ENCODE peak calls at places on chromosomes 13 and 19, in four cellular contexts. One of them, this sample, is unnamed.

GRCh38 chr13:113297370-113297871 is 382 bp downstream of the LAMP1 start:
- DNase-seq in mammary epithelial cell: peak; percentile 49
- DNase-seq in gastrocnemius medialis: no peak
- DNase-seq in breast epithelium: peak; percentile 26
- DNase-seq in this sample: no peak

GRCh38 chr13:88031980-88032562 is 360.9 kb downstream of the SLITRK5 start:
- DNase-seq in mammary epithelial cell: peak; percentile 0
- DNase-seq in gastrocnemius medialis: no peak
- DNase-seq in breast epithelium: no peak
- DNase-seq in this sample: peak; percentile 66

GRCh38 chr19:2986951-2987491 is 9.7 kb downstream of the TLE6 start:
- DNase-seq in mammary epithelial cell: no peak
- DNase-seq in gastrocnemius medialis: no peak
- DNase-seq in breast epithelium: no peak
- DNase-seq in this sample: no peak

GRCh38 chr13:112696869-112697465 is 7.1 kb downstream of the ATP11A start:
- DNase-seq in mammary epithelial cell: no peak
- DNase-seq in gastrocnemius medialis: no peak
- DNase-seq in breast epithelium: no peak
- DNase-seq in this sample: no peak

GRCh38 chr13:106536244-106537034 is 977 bp upstream of the EFNB2 start:
- DNase-seq in mammary epithelial cell: peak; percentile 73
- DNase-seq in gastrocnemius medialis: peak; percentile 72
- DNase-seq in breast epithelium: peak; percentile 67
- DNase-seq in this sample: no peak

GRCh38 chr19:2533686-2534085 is 57.8 kb downstream of the GADD45B start:
- DNase-seq in mammary epithelial cell: no peak
- DNase-seq in gastrocnemius medialis: no peak
- DNase-seq in breast epithelium: no peak
- DNase-seq in this sample: no peak

GRCh38 chr13:80338781-80339577 is 1.9 kb downstream of the SPRY2 start:
- DNase-seq in mammary epithelial cell: peak; percentile 71
- DNase-seq in gastrocnemius medialis: peak; percentile 79
- DNase-seq in breast epithelium: peak; percentile 79
- DNase-seq in this sample: no peak

GRCh38 chr13:48493851-48494250 is 39.0 kb downstream of the RCBTB2 start:
- DNase-seq in mammary epithelial cell: peak; percentile 81
- DNase-seq in gastrocnemius medialis: no peak
- DNase-seq in breast epithelium: no peak
- DNase-seq in this sample: no peak

GRCh38 chr13:112692104-112692503 is 2.3 kb downstream of the ATP11A start:
- DNase-seq in mammary epithelial cell: no peak
- DNase-seq in gastrocnemius medialis: no peak
- DNase-seq in breast epithelium: no peak
- DNase-seq in this sample: no peak

GRCh38 chr19:1169921-1170885 is 3.9 kb downstream of the SBNO2 start:
- DNase-seq in mammary epithelial cell: peak; percentile 79
- DNase-seq in gastrocnemius medialis: no peak
- DNase-seq in breast epithelium: peak; percentile 76
- DNase-seq in this sample: peak; percentile 51

GRCh38 chr19:42088471-42089190 is 12.7 kb downstream of the ZNF574 start:
- DNase-seq in mammary epithelial cell: peak; percentile 36
- DNase-seq in gastrocnemius medialis: no peak
- DNase-seq in breast epithelium: no peak
- DNase-seq in this sample: peak; percentile 48

GRCh38 chr13:24215732-24216131 is 55.2 kb downstream of the SPATA13 start:
- DNase-seq in mammary epithelial cell: no peak
- DNase-seq in gastrocnemius medialis: no peak
- DNase-seq in breast epithelium: peak; percentile 60
- DNase-seq in this sample: no peak

GRCh38 chr13:97004096-97004876 is 10.0 kb upstream of the OXGR1 start:
- DNase-seq in mammary epithelial cell: no peak
- DNase-seq in gastrocnemius medialis: no peak
- DNase-seq in breast epithelium: no peak
- DNase-seq in this sample: peak; percentile 58

GRCh38 chr13:78299832-78300623 is 303.3 kb downstream of the POU4F1 start:
- DNase-seq in mammary epithelial cell: no peak
- DNase-seq in gastrocnemius medialis: no peak
- DNase-seq in breast epithelium: no peak
- DNase-seq in this sample: no peak

GRCh38 chr19:39430675-39431593 is 4.8 kb downstream of the RPS16 start:
- DNase-seq in mammary epithelial cell: peak; percentile 39
- DNase-seq in gastrocnemius medialis: no peak
- DNase-seq in breast epithelium: no peak
- DNase-seq in this sample: peak; percentile 53

GRCh38 chr19:1826557-1827521 is 14.8 kb upstream of the ATP8B3 start:
- DNase-seq in mammary epithelial cell: no peak
- DNase-seq in gastrocnemius medialis: no peak
- DNase-seq in breast epithelium: no peak
- DNase-seq in this sample: no peak

GRCh38 chr13:40983725-40984669 is 35.1 kb downstream of the ELF1 start:
- DNase-seq in mammary epithelial cell: no peak
- DNase-seq in gastrocnemius medialis: no peak
- DNase-seq in breast epithelium: no peak
- DNase-seq in this sample: no peak

GRCh38 chr19:33298146-33298911 is 4.0 kb downstream of the CEBPA start:
- DNase-seq in mammary epithelial cell: peak; percentile 80
- DNase-seq in gastrocnemius medialis: no peak
- DNase-seq in breast epithelium: peak; percentile 81
- DNase-seq in this sample: peak; percentile 77
- H3K27me3 ChIP-seq in mammary epithelial cell: peaks cover 10% of the 10 kb centered on the region
- H3K27me3 ChIP-seq in gastrocnemius medialis: no peaks in the 10 kb centered on the region
- H3K27me3 ChIP-seq in breast epithelium: no peaks in the 10 kb centered on the region
- H3K27me3 ChIP-seq in this sample: peaks cover 37% of the 10 kb centered on the region

GRCh38 chr19:5057860-5058259 is 88.9 kb downstream of the KDM4B start:
- DNase-seq in mammary epithelial cell: peak; percentile 12
- DNase-seq in gastrocnemius medialis: no peak
- DNase-seq in breast epithelium: no peak
- DNase-seq in this sample: no peak
- H3K27ac ChIP-seq in mammary epithelial cell: no peak overlapping the region
- H3K27ac ChIP-seq in gastrocnemius medialis: no peak overlapping the region
- H3K27ac ChIP-seq in breast epithelium: no peak overlapping the region
- H3K27ac ChIP-seq in this sample: no peak overlapping the region

DNA sequence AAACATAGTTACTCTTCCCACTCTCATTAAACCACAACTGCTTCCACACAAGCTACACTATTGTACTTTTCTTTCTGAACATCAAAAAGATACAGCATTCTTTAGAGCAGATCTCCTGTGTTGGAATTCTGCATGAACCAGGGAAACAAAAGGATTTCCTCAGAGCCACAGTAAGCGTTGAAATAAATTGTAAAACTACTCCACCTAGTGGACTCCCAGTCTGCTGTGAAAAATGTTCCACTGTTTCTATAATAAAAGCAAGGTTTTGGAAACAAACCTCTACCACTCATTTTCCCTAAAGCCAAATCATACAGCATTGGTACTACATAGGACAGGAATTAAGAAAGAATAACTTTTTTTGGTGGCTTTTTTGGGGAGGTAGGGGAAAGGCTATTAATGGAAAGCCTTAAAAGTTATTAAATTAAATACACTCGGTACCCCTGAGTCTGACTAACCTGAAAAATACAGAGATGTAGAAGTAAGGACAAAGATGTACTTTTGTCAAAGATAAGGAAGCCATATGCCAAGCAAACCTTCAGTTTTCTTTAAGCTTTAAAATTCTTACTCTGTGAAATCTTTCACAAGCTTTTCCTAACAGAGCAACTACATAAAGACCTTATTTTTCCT is 19.3 kb downstream of the NUFIP1 start:
- DNase-seq in mammary epithelial cell: peak; percentile 28
- DNase-seq in gastrocnemius medialis: no peak
- DNase-seq in breast epithelium: no peak
- DNase-seq in this sample: peak; percentile 32
- TF ChIP-seq CTCF in mammary epithelial cell: peak; percentile 72
- TF ChIP-seq CTCF in gastrocnemius medialis: peak; percentile 84
- TF ChIP-seq CTCF in breast epithelium: peak; percentile 82
- TF ChIP-seq CTCF in this sample: peak; percentile 89

GRCh38 chr19:10516671-10517286 is 468 bp downstream of the S1PR5 start:
- DNase-seq in mammary epithelial cell: peak; percentile 50
- DNase-seq in gastrocnemius medialis: no peak
- DNase-seq in breast epithelium: no peak
- DNase-seq in this sample: no peak
- H3K27me3 ChIP-seq in mammary epithelial cell: no peaks in the 10 kb centered on the region
- H3K27me3 ChIP-seq in gastrocnemius medialis: peaks cover 69% of the 10 kb centered on the region
- H3K27me3 ChIP-seq in breast epithelium: peaks cover 20% of the 10 kb centered on the region
- H3K27me3 ChIP-seq in this sample: no peaks in the 10 kb centered on the region

GRCh38 chr19:18847516-18848463 is 16.0 kb downstream of the UPF1 start:
- DNase-seq in mammary epithelial cell: no peak
- DNase-seq in gastrocnemius medialis: no peak
- DNase-seq in breast epithelium: no peak
- DNase-seq in this sample: no peak

GRCh38 chr19:18844806-18845329 is 13.1 kb downstream of the UPF1 start:
- DNase-seq in mammary epithelial cell: no peak
- DNase-seq in gastrocnemius medialis: no peak
- DNase-seq in breast epithelium: no peak
- DNase-seq in this sample: no peak

GRCh38 chr19:18845961-18846360 is 14.2 kb downstream of the UPF1 start:
- DNase-seq in mammary epithelial cell: no peak
- DNase-seq in gastrocnemius medialis: no peak
- DNase-seq in breast epithelium: no peak
- DNase-seq in this sample: no peak

GRCh38 chr19:18848860-18849661 is 17.3 kb downstream of the UPF1 start:
- DNase-seq in mammary epithelial cell: peak; percentile 54
- DNase-seq in gastrocnemius medialis: peak; percentile 66
- DNase-seq in breast epithelium: peak; percentile 53
- DNase-seq in this sample: no peak

DNA sequence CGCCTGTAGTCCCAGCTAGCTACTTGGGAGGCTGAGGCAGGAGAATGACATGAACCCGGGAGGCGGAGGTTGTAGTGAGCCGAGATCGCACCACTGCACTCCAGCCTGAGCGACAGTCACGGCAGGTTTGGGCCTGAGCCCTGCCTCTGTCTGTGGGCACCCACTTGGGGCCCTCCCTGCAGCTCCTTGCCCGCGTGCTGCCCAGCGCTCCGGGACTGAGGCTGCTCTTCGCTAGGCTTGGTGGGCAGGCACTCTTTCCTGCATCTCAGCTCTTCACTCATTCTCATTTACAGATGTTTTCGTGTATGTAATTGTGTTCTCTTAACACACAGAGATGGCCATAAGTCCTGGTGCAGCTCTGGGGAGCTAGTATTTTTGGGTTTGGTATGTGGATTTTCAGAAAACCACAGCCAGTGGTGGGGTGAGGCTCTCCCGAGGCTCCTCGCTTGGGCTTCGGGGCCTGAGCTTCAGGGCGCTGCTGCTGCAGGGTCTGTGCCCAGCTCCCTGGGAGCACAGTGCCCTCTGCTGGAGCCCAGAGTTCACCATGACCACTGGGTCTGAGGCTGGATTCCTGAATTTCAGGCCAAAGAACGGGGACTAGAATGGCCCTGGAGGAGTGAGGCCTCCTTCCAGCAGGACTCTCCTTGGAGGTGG is 15.2 kb downstream of the UPF1 start:
- DNase-seq in mammary epithelial cell: peak; percentile 59
- DNase-seq in gastrocnemius medialis: peak; percentile 67
- DNase-seq in breast epithelium: peak; percentile 55
- DNase-seq in this sample: no peak
- H3K27ac ChIP-seq in mammary epithelial cell: no peak overlapping the region
- H3K27ac ChIP-seq in gastrocnemius medialis: peak overlapping the region; percentile 67
- H3K27ac ChIP-seq in breast epithelium: peak overlapping the region; percentile 57
- H3K27ac ChIP-seq in this sample: no peak overlapping the region

This sample was measured in foreskin keratinocyte.